ENCODE peak calls at places on chromosome 7, in four cellular contexts. P, J, X and H are unnamed samples.
A peak's percentile ranks its signal among the peaks of the same experiment; 100 is the strongest.

GRCh38 chr7:32062150-32062549 is 8.1 kb downstream of the PDE1C start:
- DNase-seq in P (peak; percentile 82), J (peak; percentile 48), X (peak; percentile 63), H (peak; percentile 65)

GRCh38 chr7:17090751-17091150 is 207.7 kb upstream of the AHR start:
- DNase-seq in P (no peak), J (no peak), X (no peak), H (no peak)

GRCh38 chr7:149776305-149776704 is 2.9 kb upstream of the ZNF467 start:
- DNase-seq in P (no peak), J (peak; percentile 89), X (peak; percentile 48), H (peak; percentile 43)

GRCh38 chr7:6376820-6377219 is 70.9 kb downstream of the DAGLB start:
- DNase-seq in P (no peak), J (no peak), X (no peak), H (no peak)

GRCh38 chr7:76423666-76424412 is 911 bp upstream of the ZP3 start:
- DNase-seq in P (no peak), J (no peak), X (no peak), H (peak; percentile 52)

GRCh38 chr7:117323877-117324699 is 1.2 kb upstream of the WNT2 start:
- DNase-seq in P (no peak), J (peak; percentile 46), X (no peak), H (peak; percentile 74)

GRCh38 chr7:1853619-1854520 is 183.8 kb downstream of the ELFN1 start:
- DNase-seq in P (peak; percentile 56), J (no peak), X (no peak), H (no peak)

GRCh38 chr7:70799841-70800405 is 332.0 kb upstream of the GALNT17 start:
- DNase-seq in P (no peak), J (no peak), X (no peak), H (no peak)

GRCh38 chr7:76356823-76357222 is 2.0 kb downstream of the YWHAG start:
- DNase-seq in P (no peak), J (no peak), X (no peak), H (no peak)

GRCh38 chr7:39882148-39882784 is 67.8 kb upstream of the CDK13 start:
- DNase-seq in P (no peak), J (no peak), X (peak; percentile 22), H (no peak)

GRCh38 chr7:95209276-95209675 is 115.1 kb downstream of the PON1 start:
- DNase-seq in P (no peak), J (no peak), X (no peak), H (no peak)

GRCh38 chr7:7176421-7177043 is 5.8 kb upstream of the C1GALT1 start:
- DNase-seq in P (no peak), J (no peak), X (no peak), H (no peak)

GRCh38 chr7:88933285-88933684 is 137.7 kb upstream of the TEX47 start:
- DNase-seq in P (no peak), J (no peak), X (no peak), H (no peak)

GRCh38 chr7:109873296-109873695 is 1217.6 kb upstream of the LRRN3 start:
- DNase-seq in P (peak; percentile 60), J (no peak), X (peak; percentile 55), H (no peak)

GRCh38 chr7:68206946-68207485 is 1210.4 kb downstream of the TYW1 start:
- DNase-seq in P (no peak), J (no peak), X (no peak), H (no peak)

GRCh38 chr7:90211391-90212148 is at the start of gene STEAP2:
- DNase-seq in P (peak; percentile 96), J (peak; percentile 95), X (peak; percentile 89), H (peak; percentile 92)

GRCh38 chr7:26061340-26062239 is 90.4 kb upstream of the NFE2L3 start:
- DNase-seq in P (no peak), J (peak; percentile 33), X (peak; percentile 88), H (peak; percentile 78)

GRCh38 chr7:134441264-134441663 is 17.6 kb downstream of the AKR1B1 start:
- DNase-seq in P (no peak), J (no peak), X (no peak), H (no peak)

GRCh38 chr7:381211-382117 is 91.5 kb downstream of the FOXL3 start:
- DNase-seq in P (peak; percentile 57), J (peak; percentile 12), X (peak; percentile 15), H (no peak)

GRCh38 chr7:150448789-150449147 is 1.7 kb upstream of the GIMAP8 start:
- DNase-seq in P (peak; percentile 76), J (peak; percentile 85), X (peak; percentile 85), H (peak; percentile 94)

GRCh38 chr7:106731637-106732036 is 70.7 kb upstream of the CCDC71L start:
- DNase-seq in P (no peak), J (no peak), X (no peak), H (no peak)

GRCh38 chr7:102431617-102432298 is 1.6 kb upstream of the ORAI2 start:
- DNase-seq in P (no peak), J (no peak), X (peak; percentile 65), H (peak; percentile 42)
- H3K4me3 ChIP-seq in P (no peak overlapping the region), J (no peak overlapping the region), X (no peak overlapping the region), H (no peak overlapping the region)

GRCh38 chr7:19108985-19109946 is 8.2 kb downstream of the TWIST1 start:
- DNase-seq in P (no peak), J (no peak), X (no peak), H (no peak)

GRCh38 chr7:19110026-19110777 is 7.2 kb downstream of the TWIST1 start:
- DNase-seq in P (no peak), J (no peak), X (no peak), H (no peak)

GRCh38 chr7:19112290-19113000 is 5.0 kb downstream of the TWIST1 start:
- DNase-seq in P (no peak), J (no peak), X (no peak), H (peak; percentile 62)

GRCh38 chr7:19111474-19112143 is 5.8 kb downstream of the TWIST1 start:
- DNase-seq in P (no peak), J (no peak), X (no peak), H (peak; percentile 36)

DNA sequence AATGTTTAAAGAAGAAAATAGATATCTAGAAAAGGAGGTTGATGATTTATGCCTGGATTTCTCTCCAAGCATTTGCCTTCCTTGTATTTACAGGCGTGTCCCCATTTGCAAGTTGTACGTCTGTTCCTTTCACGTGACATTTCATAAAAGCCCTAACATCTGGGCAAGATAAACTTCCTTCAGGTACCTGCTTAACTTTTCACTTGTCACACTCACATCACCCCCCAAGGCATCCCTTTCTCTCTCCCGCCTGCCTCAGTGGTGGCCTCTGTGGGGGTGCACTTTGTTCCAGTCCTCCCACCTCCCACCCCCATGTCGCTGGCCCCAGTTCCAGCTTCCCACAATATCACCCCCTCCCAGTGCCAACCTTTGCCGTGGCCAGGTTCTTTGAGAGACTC is 6.7 kb downstream of the TWIST1 start:
- DNase-seq in P (no peak), J (no peak), X (no peak), H (peak; percentile 44)
- H3K27me3 ChIP-seq in P (no peaks in the 10 kb centered on the region), J (peaks cover 39% of the 10 kb centered on the region), X (peaks cover 64% of the 10 kb centered on the region), H (peaks cover 100% of the 10 kb centered on the region)

GRCh38 chr7:43876976-43877745 is 7.8 kb upstream of the MRPS24 start:
- DNase-seq in P (no peak), J (no peak), X (no peak), H (no peak)
- H3K36me3 ChIP-seq in P (peaks cover 49% of the 10 kb centered on the region), J (peaks cover 69% of the 10 kb centered on the region), X (peaks cover 24% of the 10 kb centered on the region), H (peaks cover 8% of the 10 kb centered on the region)

GRCh38 chr7:44122529-44122928 is 819 bp downstream of the POLD2 start:
- DNase-seq in P (no peak), J (no peak), X (no peak), H (no peak)
- H3K4me3 ChIP-seq in P (peak overlapping the region; percentile 83), J (no peak overlapping the region), X (peak overlapping the region; percentile 62), H (peak overlapping the region; percentile 93)

GRCh38 chr7:157690058-157690832 is 353.4 kb downstream of the DNAJB6 start:
- DNase-seq in P (peak; percentile 44), J (no peak), X (no peak), H (no peak)
- H3K27me3 ChIP-seq in P (no peaks in the 10 kb centered on the region), J (peaks cover 61% of the 10 kb centered on the region), X (peaks cover 81% of the 10 kb centered on the region), H (peaks cover 97% of the 10 kb centered on the region)

DNA sequence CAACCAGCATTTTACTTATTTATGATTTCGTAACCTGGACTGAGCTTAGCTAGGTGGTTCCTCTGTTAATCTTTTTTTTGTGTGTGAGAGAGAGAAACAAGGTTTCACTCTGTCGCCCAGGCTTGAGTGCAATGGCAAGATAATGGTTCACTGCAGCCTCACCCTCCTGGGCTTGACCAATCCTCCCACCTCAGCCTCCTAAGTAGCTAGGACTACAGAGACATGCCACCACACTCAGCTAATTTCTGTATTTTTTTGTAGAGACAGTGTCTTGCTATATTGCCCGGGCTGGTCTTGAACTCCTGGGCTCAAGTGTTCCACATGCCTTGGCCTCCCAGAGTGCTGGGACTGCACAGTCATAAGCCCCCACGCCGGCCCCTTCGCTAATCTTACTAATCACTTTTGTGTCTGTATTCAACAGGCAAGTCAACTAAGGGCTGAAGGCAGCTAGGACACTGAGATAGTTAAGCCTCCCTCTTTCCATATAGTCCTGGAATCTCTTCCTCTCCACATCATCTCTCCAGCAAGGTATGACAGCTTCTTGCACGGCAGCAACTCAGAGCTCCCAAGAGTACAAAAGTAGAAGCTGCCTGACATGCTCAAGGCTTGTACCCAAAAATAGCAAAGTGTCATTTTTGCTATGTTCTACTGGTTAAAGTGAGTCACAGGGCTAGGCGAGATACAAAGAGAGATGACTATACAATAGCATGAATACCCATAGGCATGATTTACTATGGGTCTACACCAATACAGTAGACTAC is 11.3 kb downstream of the KMT2C start:
- DNase-seq in P (no peak), J (no peak), X (no peak), H (no peak)
- H3K36me3 ChIP-seq in P (no peaks in the 10 kb centered on the region), J (no peaks in the 10 kb centered on the region), X (no peaks in the 10 kb centered on the region), H (no peaks in the 10 kb centered on the region)

DNA sequence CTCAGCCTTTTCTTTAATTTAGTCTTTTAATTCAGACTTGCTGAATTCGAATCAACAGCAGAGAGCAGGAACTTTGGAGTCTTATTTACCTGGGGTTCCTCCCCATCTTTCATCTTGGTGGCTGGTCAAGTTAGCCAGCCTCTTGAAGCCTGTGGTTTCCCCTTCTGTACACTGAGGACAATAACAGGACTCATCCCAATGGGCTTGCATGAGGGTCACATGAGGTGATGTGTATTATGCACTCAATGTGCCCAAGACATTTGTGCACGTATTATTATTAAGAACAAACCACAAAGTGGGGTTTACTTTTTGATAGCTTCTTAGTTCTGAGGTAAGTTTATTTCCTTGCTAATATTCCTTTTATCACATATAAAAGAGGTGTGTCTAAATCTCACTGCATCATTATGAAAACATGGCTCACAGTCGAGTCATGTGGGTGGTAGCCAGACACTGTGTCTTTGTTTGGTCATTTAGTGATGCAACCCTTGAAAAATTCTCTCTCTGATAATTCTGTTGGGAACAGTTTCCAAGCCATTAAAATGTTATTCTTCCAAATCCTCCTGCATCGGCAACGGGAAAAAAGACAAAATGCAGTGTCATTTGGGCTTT is 86.5 kb upstream of the GRB10 start:
- DNase-seq in P (no peak), J (peak; percentile 49), X (no peak), H (no peak)
- H3K4me3 ChIP-seq in P (no peak overlapping the region), J (no peak overlapping the region), X (no peak overlapping the region), H (no peak overlapping the region)

GRCh38 chr7:100951172-100951571 is 1.8 kb downstream of the MUC3A start:
- DNase-seq in P (no peak), J (no peak), X (no peak), H (peak; percentile 92)
- H3K27me3 ChIP-seq in P (no peaks in the 10 kb centered on the region), J (peaks cover 11% of the 10 kb centered on the region), X (no peaks in the 10 kb centered on the region), H (no peaks in the 10 kb centered on the region)

GRCh38 chr7:3128857-3129256 is 85.2 kb upstream of the CARD11 start:
- DNase-seq in P (no peak), J (no peak), X (no peak), H (no peak)
- H3K36me3 ChIP-seq in P (no peaks in the 10 kb centered on the region), J (no peaks in the 10 kb centered on the region), X (no peaks in the 10 kb centered on the region), H (no peaks in the 10 kb centered on the region)